ENCODE peak calls at places on chromosomes 13 and 19, in ten cellular contexts. B is erythroblast, S is EH, X is SK-N-DZ, N is NAMALWA, O is anterior cingulate cortex, W is cardiac fibroblast, U is KG1, G is iPS-NIHi11, A is suprapubic skin. P is an unnamed sample.

GRCh38 chr13:27006519-27007161 is 165.0 kb downstream of the USP12 start:
- DNase-seq in B (peak; percentile 52), S (peak; percentile 46), X (no peak), N (no peak), O (peak; percentile 63), W (peak; percentile 45), U (no peak), G (peak; percentile 54), A (no peak), P (peak; percentile 22)

GRCh38 chr19:1992759-1993260 is 22.7 kb downstream of the BTBD2 start:
- DNase-seq in B (peak; percentile 33), S (peak; percentile 11), X (no peak), N (peak; percentile 53), O (no peak), W (no peak), U (no peak), G (peak; percentile 94), A (no peak), P (peak; percentile 48)

GRCh38 chr19:33032218-33032781 is 32.4 kb downstream of the RHPN2 start:
- DNase-seq in B (no peak), S (no peak), X (no peak), N (no peak), O (no peak), W (no peak), U (no peak), G (peak; percentile 43), A (no peak), P (peak; percentile 90)

GRCh38 chr13:41361501-41361900 is 50.4 kb downstream of the NAA16 start:
- DNase-seq in B (peak; percentile 40), S (peak; percentile 15), X (no peak), N (no peak), O (no peak), W (no peak), U (no peak), G (no peak), A (no peak), P (no peak)

GRCh38 chr13:49315036-49315565 is 67.4 kb downstream of the CDADC1 start:
- DNase-seq in B (no peak), S (peak; percentile 53), X (no peak), N (no peak), O (no peak), W (no peak), U (no peak), G (no peak), A (no peak), P (no peak)

GRCh38 chr19:4507804-4508203 is 10.5 kb downstream of the PLIN4 start:
- DNase-seq in B (no peak), S (no peak), X (no peak), N (no peak), O (no peak), W (no peak), U (no peak), G (no peak), A (no peak), P (no peak)

GRCh38 chr13:108120332-108120731 is 95.0 kb downstream of the LIG4 start:
- DNase-seq in B (no peak), S (no peak), X (no peak), N (peak; percentile 61), O (peak; percentile 26), W (no peak), U (no peak), G (no peak), A (no peak), P (no peak)

GRCh38 chr19:28577666-28578065 is 635.3 kb downstream of the UQCRFS1 start:
- DNase-seq in B (no peak), S (no peak), X (no peak), N (no peak), O (no peak), W (no peak), U (no peak), G (no peak), A (no peak), P (no peak)

GRCh38 chr19:42207767-42208259 is 9.7 kb downstream of the DEDD2 start:
- DNase-seq in B (no peak), S (peak; percentile 88), X (no peak), N (no peak), O (no peak), W (peak; percentile 58), U (no peak), G (no peak), A (no peak), P (no peak)

GRCh38 chr13:32016631-32017030 is 14.9 kb upstream of the FRY start:
- DNase-seq in B (no peak), S (peak; percentile 54), X (no peak), N (no peak), O (no peak), W (no peak), U (no peak), G (no peak), A (no peak), P (no peak)

GRCh38 chr19:49684983-49685553 is 4.3 kb upstream of the ADM5 start:
- DNase-seq in B (no peak), S (peak; percentile 22), X (no peak), N (no peak), O (no peak), W (no peak), U (no peak), G (peak; percentile 3), A (no peak), P (no peak)

GRCh38 chr13:45269204-45269603 is 68.4 kb upstream of the KCTD4 start:
- DNase-seq in B (no peak), S (peak; percentile 61), X (no peak), N (no peak), O (no peak), W (peak; percentile 27), U (no peak), G (no peak), A (no peak), P (peak; percentile 30)

GRCh38 chr13:80011448-80012212 is 329.3 kb downstream of the SPRY2 start:
- DNase-seq in B (no peak), S (no peak), X (no peak), N (no peak), O (peak; percentile 58), W (peak; percentile 81), U (no peak), G (peak; percentile 17), A (no peak), P (no peak)

GRCh38 chr19:56312337-56312736 is 2.3 kb downstream of the ZSCAN5A start:
- DNase-seq in B (no peak), S (no peak), X (no peak), N (no peak), O (no peak), W (no peak), U (no peak), G (no peak), A (no peak), P (no peak)

GRCh38 chr19:47848871-47849473 is 10.1 kb upstream of the TPRX2 start:
- DNase-seq in B (peak; percentile 50), S (peak; percentile 5), X (no peak), N (no peak), O (no peak), W (peak; percentile 15), U (no peak), G (peak; percentile 31), A (no peak), P (peak; percentile 90)

GRCh38 chr13:65999441-65999840 is 1230.7 kb downstream of the PCDH9 start:
- DNase-seq in B (no peak), S (no peak), X (no peak), N (no peak), O (no peak), W (no peak), U (no peak), G (no peak), A (no peak), P (no peak)

GRCh38 chr19:15400521-15401396 is 18.0 kb downstream of the AKAP8L start:
- DNase-seq in B (no peak), S (no peak), X (no peak), N (no peak), O (no peak), W (no peak), U (no peak), G (no peak), A (no peak), P (no peak)

GRCh38 chr19:16527971-16528521 is 14.2 kb downstream of the CHERP start:
- DNase-seq in B (peak; percentile 69), S (peak; percentile 19), X (no peak), N (peak; percentile 63), O (no peak), W (peak; percentile 16), U (no peak), G (peak; percentile 59), A (no peak), P (peak; percentile 55)

GRCh38 chr13:114069376-114070097 is 62.9 kb downstream of the RASA3 start:
- DNase-seq in B (no peak), S (no peak), X (no peak), N (no peak), O (no peak), W (no peak), U (no peak), G (no peak), A (peak; percentile 67), P (no peak)

GRCh38 chr13:59774511-59774911 is 389.2 kb downstream of the DIAPH3 start:
- DNase-seq in B (no peak), S (peak; percentile 88), X (no peak), N (no peak), O (no peak), W (peak; percentile 63), U (no peak), G (no peak), A (no peak), P (peak; percentile 51)

GRCh38 chr13:76980075-76980718 is 11.7 kb upstream of the CLN5 start:
- DNase-seq in B (peak; percentile 85), S (peak; percentile 53), X (peak; percentile 75), N (peak; percentile 87), O (no peak), W (peak; percentile 66), U (peak; percentile 55), G (peak; percentile 97), A (peak; percentile 81), P (peak; percentile 82)

GRCh38 chr13:66036024-66036614 is 1194.0 kb downstream of the PCDH9 start:
- DNase-seq in B (no peak), S (no peak), X (no peak), N (no peak), O (no peak), W (peak; percentile 48), U (no peak), G (peak; percentile 7), A (no peak), P (peak; percentile 2)

GRCh38 chr19:49809155-49809986 is 3.7 kb downstream of the FUZ start:
- DNase-seq in B (no peak), S (peak; percentile 58), X (no peak), N (no peak), O (peak; percentile 43), W (peak; percentile 19), U (no peak), G (no peak), A (peak; percentile 86), P (peak; percentile 55)

GRCh38 chr13:98977568-98978270 is at the start of gene DOCK9:
- DNase-seq in B (no peak), S (peak; percentile 79), X (no peak), N (no peak), O (peak; percentile 91), W (peak; percentile 85), U (no peak), G (peak; percentile 64), A (peak; percentile 75), P (peak; percentile 57)

GRCh38 chr13:29934531-29935308 is 84.3 kb upstream of the UBL3 start:
- DNase-seq in B (no peak), S (no peak), X (no peak), N (no peak), O (no peak), W (no peak), U (no peak), G (no peak), A (no peak), P (no peak)

GRCh38 chr19:2462635-2463421 is 6.1 kb upstream of the LMNB2 start:
- DNase-seq in B (no peak), S (peak; percentile 95), X (peak; percentile 62), N (no peak), O (peak; percentile 87), W (peak; percentile 98), U (no peak), G (peak; percentile 84), A (peak; percentile 89), P (peak; percentile 100)

GRCh38 chr19:49113762-49114629 is at the start of gene LIN7B:
- DNase-seq in B (peak; percentile 91), S (peak; percentile 76), X (peak; percentile 70), N (peak; percentile 85), O (peak; percentile 68), W (peak; percentile 72), U (peak; percentile 60), G (peak; percentile 90), A (no peak), P (peak; percentile 82)

GRCh38 chr13:109764474-109765292 is 21.7 kb downstream of the IRS2 start:
- DNase-seq in B (no peak), S (peak; percentile 54), X (no peak), N (no peak), O (peak; percentile 80), W (no peak), U (no peak), G (peak; percentile 59), A (no peak), P (peak; percentile 25)

P was measured in mesendoderm.